ENCODE peak calls at places on chromosomes 16 and 17, in nine cellular contexts. F is NCI-H2029, X is Calu3, J is GM04503, V is Daoy, B is keratinocyte, R is renal cortical epithelial cell, G is suprapubic skin, N is heart left ventricle. S is an unnamed sample.

GRCh38 chr16:67884684-67885083 is at the start of gene NRN1L:
- DNase-seq in F (peak; percentile 64), X (no peak), J (no peak), V (peak; percentile 87), B (peak; percentile 69), R (peak; percentile 40), G (peak; percentile 91), N (peak; percentile 90), S (peak; percentile 82)

GRCh38 chr16:54050281-54051210 is 236.0 kb downstream of the IRX3 start:
- DNase-seq in F (no peak), X (no peak), J (peak; percentile 28), V (peak; percentile 6), B (no peak), R (no peak), G (no peak), N (no peak), S (no peak)

GRCh38 chr16:72501739-72502653 is 330.0 kb upstream of the PMFBP1 start:
- DNase-seq in F (peak; percentile 23), X (peak; percentile 70), J (peak; percentile 31), V (peak; percentile 58), B (no peak), R (peak; percentile 70), G (no peak), N (peak; percentile 29), S (peak; percentile 85)

GRCh38 chr16:83830769-83831450 is 23.1 kb downstream of the HSBP1 start:
- DNase-seq in F (no peak), X (no peak), J (no peak), V (no peak), B (no peak), R (peak; percentile 25), G (no peak), N (no peak), S (no peak)

GRCh38 chr17:39224778-39225307 is 902 bp downstream of the STAC2 start:
- DNase-seq in F (no peak), X (no peak), J (no peak), V (no peak), B (no peak), R (no peak), G (no peak), N (no peak), S (no peak)

GRCh38 chr17:69175812-69176517 is 34.3 kb upstream of the ABCA6 start:
- DNase-seq in F (no peak), X (peak; percentile 24), J (peak; percentile 26), V (peak; percentile 84), B (peak; percentile 30), R (peak; percentile 83), G (no peak), N (no peak), S (no peak)

GRCh38 chr17:77914440-77915254 is 43.9 kb upstream of the TNRC6C start:
- DNase-seq in F (no peak), X (no peak), J (no peak), V (peak; percentile 56), B (no peak), R (no peak), G (no peak), N (no peak), S (no peak)

GRCh38 chr16:64997121-64997520 is 124.7 kb downstream of the CDH11 start:
- DNase-seq in F (no peak), X (no peak), J (no peak), V (no peak), B (no peak), R (no peak), G (no peak), N (no peak), S (no peak)

GRCh38 chr17:1736348-1737281 is 6.1 kb upstream of the SERPINF2 start:
- DNase-seq in F (no peak), X (no peak), J (no peak), V (peak; percentile 91), B (no peak), R (peak; percentile 88), G (no peak), N (peak; percentile 70), S (no peak)